ENCODE peak calls at places on chromosomes 13 and 19, in eight cellular contexts. Y, N, B, W, X, K, G and Z are unnamed samples. For H3K27me3, the result is how much of the 10 kb centered on the place peaks cover.

GRCh38 chr19:48614436-48615144 is at the start of gene FAM83E:
- DNase-seq in Y (no peak), N (no peak), X (no peak), B (peak), G (no peak), W (peak), K (no peak), Z (no peak)

GRCh38 chr13:44273991-44274810 is 99.4 kb upstream of the SERP2 start:
- DNase-seq in N (peak), K (no peak), Y (no peak), X (no peak), B (no peak), W (no peak), G (no peak), Z (no peak)

GRCh38 chr19:11373166-11373884 is 1.1 kb upstream of the SWSAP1 start:
- DNase-seq in B (no peak), K (no peak), Y (no peak), X (no peak), N (no peak), G (no peak), W (no peak), Z (no peak)

GRCh38 chr19:3479177-3479818 is 1.0 kb downstream of the SMIM24 start:
- DNase-seq in B (peak), W (peak), X (no peak), K (no peak), N (no peak), Y (no peak), G (peak), Z (no peak)

GRCh38 chr13:110306960-110307696 is at the start of the genes COL4A1 and COL4A2:
- DNase-seq in Y (no peak), W (peak), G (no peak), B (peak), X (peak), K (peak), N (peak), Z (peak)

GRCh38 chr13:102597029-102598015 is 536 bp downstream of the TPP2 start:
- DNase-seq in B (peak), N (peak), X (no peak), Y (no peak), G (no peak), W (peak), K (no peak), Z (peak)

GRCh38 chr13:98798849-98799645 is 46.6 kb upstream of the SLC15A1 start:
- DNase-seq in K (no peak), Y (no peak), W (no peak), B (no peak), G (no peak), X (no peak), N (peak), Z (no peak)

GRCh38 chr13:110228936-110229904 is 77.7 kb downstream of the COL4A1 start:
- DNase-seq in Y (no peak), N (no peak), X (no peak), B (no peak), W (no peak), K (no peak), G (no peak), Z (no peak)

GRCh38 chr13:107025991-107026390 is 458.1 kb upstream of the ARGLU1 start:
- DNase-seq in B (no peak), G (no peak), Y (no peak), K (peak), W (no peak), X (peak), N (peak), Z (no peak)

GRCh38 chr13:113080361-113080831 is 25.2 kb upstream of the F7 start:
- DNase-seq in N (no peak), W (no peak), G (no peak), Y (no peak), X (no peak), K (no peak), B (no peak), Z (no peak)

GRCh38 chr19:46221981-46222610 is 7.4 kb upstream of the IGFL1 start:
- DNase-seq in N (peak), G (no peak), W (no peak), B (no peak), Y (no peak), K (peak), X (peak), Z (peak)

GRCh38 chr13:23289917-23290357 is 109.2 kb downstream of the SGCG start:
- DNase-seq in N (peak), X (no peak), G (no peak), K (peak), B (no peak), Y (no peak), W (no peak), Z (no peak)

GRCh38 chr19:18408053-18408476 is 10.6 kb upstream of the LRRC25 start:
- DNase-seq in K (peak), G (no peak), Y (no peak), N (no peak), X (no peak), W (peak), B (peak), Z (no peak)

GRCh38 chr13:36998624-36999041 is 507 bp downstream of the ALG5 start:
- DNase-seq in N (no peak), W (peak), K (peak), Y (no peak), G (no peak), B (peak), X (no peak), Z (peak)

GRCh38 chr19:46303702-46304397 is 7.0 kb downstream of the HIF3A start:
- DNase-seq in Y (peak), X (peak), K (peak), W (peak), G (peak), B (peak), N (no peak), Z (peak)

GRCh38 chr19:6464070-6464873 is at the start of gene CRB3:
- DNase-seq in X (peak), B (peak), G (peak), K (no peak), W (peak), N (no peak), Y (peak), Z (no peak)

GRCh38 chr13:48412881-48413351 is at the start of gene LPAR6:
- DNase-seq in Y (no peak), G (no peak), B (no peak), K (peak), N (peak), X (no peak), W (no peak), Z (no peak)
- TF ChIP-seq POLR2A in Y (no peak), G (no peak), B (peak), K (no peak), N (no peak), X (peak), W (peak), Z (peak)

GRCh38 chr19:848457-848921 is 3.6 kb upstream of the ELANE start:
- DNase-seq in B (no peak), Y (no peak), N (no peak), G (no peak), W (no peak), X (no peak), K (no peak), Z (no peak)

GRCh38 chr19:844300-844971 is 3.6 kb downstream of the PRTN3 start:
- DNase-seq in W (no peak), K (no peak), X (no peak), G (no peak), Y (no peak), N (no peak), B (no peak), Z (no peak)

GRCh38 chr19:843180-843835 is 2.5 kb downstream of the PRTN3 start:
- DNase-seq in N (no peak), Y (no peak), W (no peak), K (no peak), G (no peak), X (no peak), B (no peak), Z (no peak)

GRCh38 chr19:843836-844299 is 3.1 kb downstream of the PRTN3 start:
- DNase-seq in N (no peak), W (no peak), X (no peak), G (no peak), B (no peak), K (no peak), Y (no peak), Z (no peak)

DNA sequence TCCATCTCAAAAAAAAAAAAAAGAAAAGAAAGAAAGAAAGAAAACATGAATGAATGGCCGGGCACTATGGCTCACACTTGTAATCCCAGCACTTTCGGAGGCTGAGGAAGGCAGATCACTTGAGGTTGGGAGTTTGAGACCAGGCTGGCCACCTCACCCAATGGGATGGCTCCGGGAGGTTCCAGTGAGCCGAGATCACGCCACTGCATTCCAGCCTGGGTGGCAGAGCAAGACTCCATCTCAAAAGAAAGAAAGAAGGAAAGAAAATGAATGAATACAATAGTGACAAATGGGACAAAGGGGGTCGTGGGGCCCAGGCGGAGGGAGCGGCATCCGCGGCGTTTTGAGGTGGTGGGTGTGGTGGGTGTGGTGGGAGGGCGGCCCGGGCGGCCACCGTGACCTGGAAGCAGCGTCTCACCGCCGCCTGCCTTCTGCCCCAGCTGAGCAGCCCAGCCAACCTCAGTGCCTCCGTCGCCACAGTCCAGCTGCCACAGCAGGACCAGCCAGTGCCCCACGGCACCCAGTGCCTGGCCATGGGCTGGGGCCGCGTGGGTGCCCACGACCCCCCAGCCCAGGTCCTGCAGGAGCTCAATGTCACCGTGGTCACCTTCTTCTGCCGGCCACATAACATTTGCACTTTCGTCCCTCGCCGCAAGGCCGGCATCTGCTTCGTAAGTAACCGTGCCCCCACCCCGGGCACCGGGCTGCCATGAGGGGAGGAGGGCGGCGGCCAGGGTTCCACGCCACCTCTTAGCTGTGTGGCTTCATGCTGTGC is 5.1 kb downstream of the PRTN3 start:
- DNase-seq in W (no peak), X (no peak), Y (no peak), G (no peak), N (no peak), B (no peak), K (no peak), Z (no peak)
- H3K27me3 ChIP-seq in W (half or more), X (under half), Y (under half), G (under half), N (under half), B (under half), K (under half), Z (under half)

GRCh38 chr13:26382843-26383242 is 128.9 kb downstream of the CDK8 start:
- DNase-seq in G (no peak), K (no peak), Y (no peak), W (no peak), N (no peak), X (no peak), B (no peak), Z (no peak)
- TF ChIP-seq POLR2A in G (no peak), K (no peak), Y (no peak), W (no peak), N (no peak), X (no peak), B (no peak), Z (no peak)

DNA sequence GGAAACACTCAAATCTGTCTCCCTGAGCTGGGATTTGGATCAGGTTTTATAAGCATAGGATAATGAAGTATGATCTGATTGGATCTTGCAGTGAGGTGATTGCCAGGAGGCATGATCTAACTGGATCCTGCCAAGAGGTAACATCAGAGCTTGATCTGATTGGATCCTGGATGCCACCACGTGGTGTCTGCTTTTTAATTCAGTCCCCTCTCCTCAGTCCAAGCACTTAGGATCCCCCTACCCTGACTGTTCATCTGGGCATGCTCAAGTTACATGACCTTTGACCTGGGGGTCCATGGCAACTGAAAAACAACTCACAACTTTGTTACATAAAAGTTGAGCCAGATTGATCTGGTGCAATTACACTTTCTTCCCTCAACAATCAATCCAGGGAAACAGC is 47.5 kb upstream of the LSM14A start:
- DNase-seq in W (no peak), Y (no peak), N (no peak), X (no peak), B (no peak), K (no peak), G (no peak), Z (no peak)
- H3K27me3 ChIP-seq in W (under half), Y (under half), N (under half), X (under half), B (under half), K (under half), G (under half), Z (under half)

GRCh38 chr13:46844431-46844830 is 47.5 kb upstream of the ESD start:
- DNase-seq in G (no peak), N (peak), W (no peak), Y (no peak), K (no peak), B (no peak), X (no peak), Z (no peak)

GRCh38 chr13:46845146-46845545 is 48.2 kb upstream of the ESD start:
- DNase-seq in W (no peak), X (no peak), K (no peak), N (no peak), Y (no peak), G (no peak), B (no peak), Z (no peak)

DNA sequence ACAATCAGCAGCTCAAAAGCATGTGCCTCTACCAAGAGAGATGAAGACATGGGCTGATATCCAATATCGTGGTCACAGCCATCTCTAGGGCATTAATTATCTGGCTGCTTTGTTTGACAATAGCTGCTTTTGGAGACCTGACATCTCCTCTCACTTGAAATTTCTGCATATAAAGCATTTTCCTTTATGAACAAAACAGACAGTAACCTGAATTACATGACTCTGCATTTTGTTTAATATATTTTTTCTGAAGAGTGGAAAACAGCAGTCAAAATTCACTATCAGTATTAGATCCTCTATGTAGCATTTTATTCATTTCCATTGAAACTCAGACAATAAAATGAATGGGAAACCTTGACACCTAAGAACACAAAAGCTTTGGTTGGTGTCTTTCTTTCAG is 42.4 kb upstream of the ESD start:
- DNase-seq in G (no peak), X (no peak), W (no peak), B (no peak), Y (no peak), K (no peak), N (no peak), Z (no peak)
- TF ChIP-seq POLR2A in G (no peak), X (no peak), W (no peak), B (no peak), Y (no peak), K (no peak), N (no peak), Z (no peak)

DNA sequence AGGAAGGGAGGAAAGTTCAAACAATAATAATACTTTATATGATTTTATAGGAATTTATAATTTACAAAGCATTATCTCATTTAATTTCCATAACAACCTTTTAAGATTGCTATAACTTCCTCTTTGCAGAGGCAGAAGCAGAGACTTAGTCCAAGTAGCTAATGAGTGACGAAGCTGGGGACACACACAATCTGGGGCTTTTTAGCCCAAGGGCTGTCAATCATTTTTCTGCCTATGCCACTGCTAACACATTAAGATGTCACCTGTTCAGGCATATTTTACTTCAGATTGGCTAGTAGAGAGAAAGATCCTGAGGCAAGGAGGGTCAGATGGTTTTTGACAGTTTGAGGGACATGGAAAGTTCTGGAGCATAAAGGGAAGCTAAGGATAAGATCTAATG is 12.6 kb downstream of the SCEL start:
- DNase-seq in G (no peak), K (no peak), N (no peak), B (no peak), W (no peak), X (no peak), Y (no peak), Z (no peak)
- H3K27me3 ChIP-seq in G (under half), K (under half), N (under half), B (under half), W (under half), X (under half), Y (under half), Z (under half)

GRCh38 chr19:12943437-12944044 is 2.1 kb upstream of the RAD23A start:
- DNase-seq in G (no peak), W (no peak), K (no peak), X (no peak), Y (no peak), B (no peak), N (no peak), Z (no peak)
- TF ChIP-seq POLR2A in G (no peak), W (no peak), K (no peak), X (no peak), Y (peak), B (no peak), N (no peak), Z (no peak)